ENCODE peak calls at places on chromosomes 4 and X, in ten cellular contexts. L is GM06990; V is left ventricle myocardium inferior; P is foreskin fibroblast; N is left lung; I is CD8-positive, alpha-beta memory T cell; M is fibroblast of lung; G is right cardiac atrium; K is breast epithelium; A is epithelial cell of esophagus. D is an unnamed sample.

GRCh38 chrX:118116308-118117068 is at the start of gene KLHL13:
- DNase-seq in L (peak; percentile 70), V (peak; percentile 41), P (peak; percentile 10), N (no peak), I (no peak), M (peak; percentile 39), G (peak; percentile 77), K (no peak), A (peak; percentile 29), D (peak; percentile 44)

GRCh38 chrX:20382518-20383291 is 116.0 kb upstream of the RPS6KA3 start:
- DNase-seq in L (peak; percentile 26), V (no peak), P (no peak), N (no peak), I (no peak), M (no peak), G (no peak), K (no peak), A (peak; percentile 48), D (no peak)

GRCh38 chr4:25970691-25971427 is 56.8 kb downstream of the SMIM20 start:
- DNase-seq in L (peak; percentile 14), V (no peak), P (no peak), N (no peak), I (no peak), M (no peak), G (no peak), K (no peak), A (no peak), D (peak; percentile 45)

GRCh38 chr4:163111588-163111987 is 55.1 kb downstream of the NAF1 start:
- DNase-seq in L (no peak), V (no peak), P (no peak), N (no peak), I (no peak), M (peak; percentile 11), G (no peak), K (no peak), A (peak; percentile 10), D (peak; percentile 27)

GRCh38 chrX:129759576-129760061 is 20.1 kb upstream of the SASH3 start:
- DNase-seq in L (no peak), V (no peak), P (peak; percentile 48), N (peak; percentile 72), I (no peak), M (peak; percentile 88), G (peak; percentile 70), K (no peak), A (peak; percentile 67), D (peak; percentile 86)

GRCh38 chr4:106034205-106034604 is 138.9 kb downstream of the NPNT start:
- DNase-seq in L (no peak), V (no peak), P (no peak), N (no peak), I (no peak), M (peak; percentile 23), G (no peak), K (no peak), A (peak; percentile 14), D (peak; percentile 31)

GRCh38 chr4:75158451-75158850 is 225.5 kb downstream of the PARM1 start:
- DNase-seq in L (no peak), V (no peak), P (no peak), N (no peak), I (no peak), M (no peak), G (no peak), K (no peak), A (no peak), D (no peak)

GRCh38 chr4:60682901-60683300 is 517.2 kb upstream of the ADGRL3 start:
- DNase-seq in L (no peak), V (no peak), P (peak; percentile 24), N (no peak), I (no peak), M (peak; percentile 12), G (no peak), K (no peak), A (no peak), D (peak; percentile 84)

GRCh38 chr4:15396157-15396800 is 31.6 kb upstream of the C1QTNF7 start:
- DNase-seq in L (peak; percentile 19), V (no peak), P (no peak), N (peak; percentile 39), I (peak; percentile 14), M (peak; percentile 62), G (peak; percentile 58), K (no peak), A (peak; percentile 64), D (peak; percentile 60)

GRCh38 chr4:52658671-52659015 is 458 bp downstream of the USP46 start:
- DNase-seq in L (no peak), V (no peak), P (no peak), N (no peak), I (no peak), M (no peak), G (no peak), K (no peak), A (no peak), D (no peak)

GRCh38 chr4:52659016-52659721 is at the start of gene USP46:
- DNase-seq in L (peak; percentile 84), V (peak; percentile 87), P (peak; percentile 71), N (peak; percentile 79), I (peak; percentile 39), M (peak; percentile 71), G (peak; percentile 94), K (peak; percentile 71), A (peak; percentile 82), D (peak; percentile 85)

GRCh38 chr4:52659722-52660261 is 691 bp upstream of the USP46 start:
- DNase-seq in L (peak; percentile 55), V (peak; percentile 81), P (no peak), N (peak; percentile 54), I (no peak), M (peak; percentile 32), G (peak; percentile 91), K (peak; percentile 55), A (no peak), D (peak; percentile 28)

GRCh38 chr4:52661966-52662705 is 3.0 kb upstream of the USP46 start:
- DNase-seq in L (no peak), V (no peak), P (no peak), N (no peak), I (no peak), M (peak; percentile 20), G (no peak), K (no peak), A (peak; percentile 77), D (peak; percentile 24)

GRCh38 chr4:52660643-52661042 is 1.5 kb upstream of the USP46 start:
- DNase-seq in L (no peak), V (no peak), P (no peak), N (no peak), I (no peak), M (no peak), G (no peak), K (no peak), A (no peak), D (no peak)
- H3K4me3 ChIP-seq in L (no peak overlapping the region), V (peak overlapping the region; percentile 90), P (no peak overlapping the region), N (no peak overlapping the region), I (no peak overlapping the region), M (no peak overlapping the region), G (no peak overlapping the region), K (no peak overlapping the region), A (no peak overlapping the region), D (no peak overlapping the region)

GRCh38 chr4:184596044-184596616 is 53.1 kb downstream of the CASP3 start:
- DNase-seq in L (no peak), V (no peak), P (no peak), N (no peak), I (no peak), M (no peak), G (no peak), K (no peak), A (no peak), D (no peak)

GRCh38 chr4:184598753-184599491 is 50.3 kb downstream of the CASP3 start:
- DNase-seq in L (no peak), V (no peak), P (no peak), N (no peak), I (no peak), M (no peak), G (peak; percentile 74), K (no peak), A (no peak), D (peak; percentile 93)

GRCh38 chr4:184595430-184595829 is 53.8 kb downstream of the CASP3 start:
- DNase-seq in L (no peak), V (no peak), P (no peak), N (no peak), I (no peak), M (no peak), G (no peak), K (no peak), A (peak; percentile 15), D (no peak)

GRCh38 chr4:184596617-184597185 is 52.5 kb downstream of the CASP3 start:
- DNase-seq in L (no peak), V (no peak), P (no peak), N (no peak), I (no peak), M (no peak), G (no peak), K (no peak), A (no peak), D (peak; percentile 17)

DNA sequence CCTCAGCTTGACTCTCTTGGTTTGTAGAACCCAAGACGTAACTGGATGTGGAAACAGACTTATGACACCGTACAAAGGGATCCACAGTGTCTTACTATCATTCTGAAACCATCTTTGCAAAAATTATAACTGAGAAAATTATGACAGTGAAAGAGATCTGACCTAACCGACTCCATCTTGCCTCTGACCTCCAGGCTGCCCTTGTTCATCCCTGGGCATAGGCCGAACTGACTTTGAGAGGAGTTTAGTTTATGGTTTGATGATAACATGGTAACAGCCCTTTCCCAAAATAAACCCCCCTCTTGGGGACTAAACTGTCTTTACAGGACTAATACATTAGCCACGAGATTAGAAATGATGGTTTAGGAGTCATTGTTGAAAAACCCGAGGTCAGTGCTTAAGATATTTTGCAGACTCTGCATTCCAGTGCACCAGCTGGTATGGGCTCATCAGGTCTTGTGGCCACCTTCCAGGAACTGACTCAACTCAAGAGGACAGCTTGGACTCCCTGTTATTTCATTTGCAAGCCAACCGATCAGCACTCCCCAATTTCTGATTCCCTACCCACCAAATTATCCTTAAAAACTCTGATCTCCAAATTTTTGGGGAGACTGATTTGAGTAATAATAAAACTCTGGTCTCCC is 49.6 kb downstream of the CASP3 start:
- DNase-seq in L (no peak), V (no peak), P (peak; percentile 67), N (no peak), I (no peak), M (peak; percentile 80), G (no peak), K (no peak), A (no peak), D (peak; percentile 94)
- H3K4me3 ChIP-seq in L (no peak overlapping the region), V (no peak overlapping the region), P (no peak overlapping the region), N (no peak overlapping the region), I (no peak overlapping the region), M (no peak overlapping the region), G (no peak overlapping the region), K (no peak overlapping the region), A (no peak overlapping the region), D (no peak overlapping the region)

GRCh38 chrX:119482041-119482440 is 13.8 kb downstream of the SLC25A5 start:
- DNase-seq in L (no peak), V (no peak), P (no peak), N (no peak), I (no peak), M (no peak), G (no peak), K (no peak), A (no peak), D (no peak)
- H3K4me3 ChIP-seq in L (no peak overlapping the region), V (peak overlapping the region; percentile 64), P (peak overlapping the region; percentile 42), N (peak overlapping the region; percentile 22), I (peak overlapping the region; percentile 37), M (no peak overlapping the region), G (peak overlapping the region; percentile 35), K (peak overlapping the region; percentile 51), A (no peak overlapping the region), D (peak overlapping the region; percentile 40)

DNA sequence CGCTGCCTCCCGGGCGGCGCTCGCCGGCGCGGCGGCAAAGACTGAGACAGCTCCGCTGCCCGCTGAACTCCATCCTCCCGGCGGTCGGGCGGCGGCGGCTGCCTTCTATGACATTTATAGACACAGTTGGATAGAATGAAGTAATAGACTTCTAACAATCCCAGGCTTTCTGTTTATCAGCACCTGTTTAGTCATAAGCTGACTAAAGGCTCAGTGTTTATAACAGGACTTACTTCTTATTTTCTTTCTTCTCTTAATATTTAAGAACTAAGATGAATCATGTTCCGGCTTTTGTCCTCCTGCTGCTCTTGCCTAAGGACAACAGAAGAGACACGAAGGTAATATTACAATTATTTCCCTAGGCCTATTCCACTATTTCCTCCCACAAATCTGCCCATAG is 3.9 kb downstream of the ARL13A start:
- DNase-seq in L (no peak), V (no peak), P (peak; percentile 41), N (no peak), I (no peak), M (peak; percentile 27), G (no peak), K (no peak), A (peak; percentile 77), D (peak; percentile 14)
- H3K4me3 ChIP-seq in L (no peak overlapping the region), V (no peak overlapping the region), P (no peak overlapping the region), N (no peak overlapping the region), I (no peak overlapping the region), M (no peak overlapping the region), G (no peak overlapping the region), K (no peak overlapping the region), A (no peak overlapping the region), D (no peak overlapping the region)